ENCODE peak calls at places on chromosomes 7 and 10, in nine cellular contexts. P is IMR-90, X is tibial artery, G is PC-3, O is heart left ventricle, H is colonic mucosa, D is SK-N-SH, S is ovary, B is tibial nerve. A is an unnamed sample.

GRCh38 chr10:78856421-78856820 is 212.3 kb upstream of the ZMIZ1 start:
- DNase-seq in G (no peak), D (no peak), P (no peak), O (peak; percentile 90), H (peak; percentile 47), X (no peak), B (no peak), S (peak; percentile 76), A (peak; percentile 87)

GRCh38 chr10:102678842-102679289 is 34.6 kb downstream of the TRIM8 start:
- DNase-seq in P (peak; percentile 52), B (peak; percentile 53), G (peak; percentile 42), D (peak; percentile 81), O (peak; percentile 85), S (peak; percentile 82), X (no peak), H (peak; percentile 70), A (peak; percentile 71)

GRCh38 chr10:110425684-110426293 is 71.9 kb upstream of the DUSP5 start:
- DNase-seq in O (no peak), D (no peak), X (no peak), B (peak; percentile 47), S (no peak), G (peak; percentile 61), P (peak; percentile 99), H (no peak), A (no peak)

GRCh38 chr7:50757703-50758390 is 24.8 kb downstream of the GRB10 start:
- DNase-seq in H (no peak), S (no peak), O (no peak), D (no peak), P (no peak), B (no peak), G (no peak), X (no peak), A (no peak)

GRCh38 chr7:31029251-31029650 is 22.9 kb upstream of the ADCYAP1R1 start:
- DNase-seq in S (no peak), X (no peak), O (no peak), H (no peak), B (no peak), P (no peak), G (no peak), D (no peak), A (no peak)

GRCh38 chr7:73451780-73452398 is 18.3 kb downstream of the FZD9 start:
- DNase-seq in P (peak; percentile 74), H (no peak), D (peak; percentile 75), X (no peak), O (no peak), S (no peak), B (peak; percentile 39), G (peak; percentile 67), A (no peak)

GRCh38 chr10:102776779-102777417 is 33.1 kb downstream of the WBP1L start:
- DNase-seq in X (peak; percentile 89), B (peak; percentile 84), S (peak; percentile 80), D (peak; percentile 47), G (no peak), P (peak; percentile 98), O (peak; percentile 78), H (peak; percentile 40), A (peak; percentile 73)

GRCh38 chr10:129770286-129770685 is 193.8 kb downstream of the EBF3 start:
- DNase-seq in X (peak; percentile 17), O (no peak), H (peak; percentile 13), S (no peak), G (no peak), P (no peak), D (no peak), B (no peak), A (peak; percentile 18)

GRCh38 chr7:26083113-26083512 is 68.9 kb upstream of the NFE2L3 start:
- DNase-seq in P (no peak), X (no peak), D (no peak), O (no peak), G (peak; percentile 88), B (no peak), S (no peak), H (no peak), A (no peak)

GRCh38 chr10:4662576-4663161 is 163.3 kb upstream of the AKR1E2 start:
- DNase-seq in X (peak; percentile 29), S (no peak), P (no peak), B (no peak), O (no peak), H (no peak), G (no peak), D (no peak), A (no peak)

GRCh38 chr7:42745357-42746022 is 166.4 kb downstream of the C7orf25 start:
- DNase-seq in X (peak; percentile 61), P (peak; percentile 4), H (peak; percentile 28), B (peak; percentile 52), O (no peak), S (peak; percentile 68), D (peak; percentile 23), G (peak; percentile 42), A (no peak)

GRCh38 chr7:137081694-137082093 is 213.2 kb downstream of the CHRM2 start:
- DNase-seq in B (peak; percentile 67), O (no peak), P (peak; percentile 98), D (peak; percentile 75), X (peak; percentile 78), S (peak; percentile 67), G (peak; percentile 35), H (peak; percentile 39), A (peak; percentile 5)

GRCh38 chr7:115229401-115230083 is 307.6 kb downstream of the MDFIC start:
- DNase-seq in S (no peak), G (no peak), D (no peak), B (no peak), X (no peak), H (no peak), O (no peak), P (no peak), A (no peak)

GRCh38 chr10:26627320-26627719 is 70.2 kb upstream of the PDSS1 start:
- DNase-seq in P (no peak), S (no peak), G (peak; percentile 4), H (no peak), D (no peak), O (no peak), X (no peak), B (no peak), A (no peak)

GRCh38 chr10:121593676-121594075 is 4.6 kb downstream of the FGFR2 start:
- DNase-seq in G (no peak), X (no peak), S (peak; percentile 17), H (no peak), O (no peak), P (no peak), B (no peak), D (no peak), A (no peak)

GRCh38 chr10:121594076-121594475 is 4.2 kb downstream of the FGFR2 start:
- DNase-seq in H (no peak), B (no peak), X (no peak), S (peak; percentile 9), G (no peak), O (no peak), P (no peak), D (no peak), A (peak; percentile 27)

GRCh38 chr10:121594623-121595320 is 3.5 kb downstream of the FGFR2 start:
- DNase-seq in D (no peak), B (no peak), O (no peak), H (no peak), P (no peak), S (no peak), X (no peak), G (no peak), A (no peak)

GRCh38 chr10:121592155-121592890 is 5.9 kb downstream of the FGFR2 start:
- DNase-seq in O (no peak), P (no peak), G (no peak), X (no peak), D (no peak), S (peak; percentile 16), B (no peak), H (no peak), A (no peak)

DNA sequence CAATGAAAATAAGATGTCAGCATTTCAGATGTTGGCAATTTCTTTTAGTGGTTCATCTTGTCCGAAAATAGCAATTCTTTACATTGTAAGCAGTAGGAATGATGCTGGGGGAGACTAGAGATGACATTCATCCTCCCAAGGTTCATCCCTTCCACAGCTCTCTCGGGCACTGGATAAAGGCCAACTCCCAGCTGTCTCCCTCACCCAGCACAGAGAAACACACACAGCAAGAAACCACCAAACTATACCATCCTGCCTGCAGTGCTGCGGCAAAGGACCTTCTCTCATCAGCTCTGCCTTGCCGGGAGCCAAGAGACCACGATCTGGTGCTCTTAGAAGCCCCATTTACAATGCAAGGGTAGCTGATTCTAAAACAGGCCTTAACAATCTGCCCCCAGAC is 5.0 kb downstream of the FGFR2 start:
- DNase-seq in X (no peak), O (no peak), G (no peak), B (no peak), H (no peak), D (no peak), S (peak; percentile 23), P (no peak), A (peak; percentile 61)
- H3K27ac ChIP-seq in X (no peak overlapping the region), O (no peak overlapping the region), G (no peak overlapping the region), B (no peak overlapping the region), H (no peak overlapping the region), D (no peak overlapping the region), S (no peak overlapping the region), P (no peak overlapping the region), A (peak overlapping the region; percentile 99)

GRCh38 chr7:22728416-22729029 is 1.5 kb downstream of the IL6 start:
- DNase-seq in B (no peak), H (no peak), O (no peak), S (no peak), P (peak; percentile 71), D (no peak), X (no peak), G (peak; percentile 81), A (no peak)
- TF ChIP-seq CTCF in B (peak; percentile 26), H (no peak), O (peak; percentile 40), S (no peak), P (peak; percentile 64), D (peak; percentile 60), X (peak; percentile 32), G (peak; percentile 65), A (peak; percentile 49)

GRCh38 chr7:15684834-15685233 is 1.6 kb downstream of the MEOX2 start:
- DNase-seq in H (no peak), O (peak; percentile 54), X (peak; percentile 54), D (no peak), P (no peak), B (peak; percentile 52), S (peak; percentile 35), G (no peak), A (no peak)

GRCh38 chr7:15685358-15686181 is 913 bp downstream of the MEOX2 start:
- DNase-seq in B (peak; percentile 58), D (peak; percentile 16), O (peak; percentile 82), P (peak; percentile 34), X (peak; percentile 67), G (no peak), H (peak; percentile 27), S (peak; percentile 58), A (no peak)

GRCh38 chr7:15686209-15686956 is at the start of gene MEOX2:
- DNase-seq in G (no peak), P (peak; percentile 7), X (peak; percentile 85), O (peak; percentile 91), S (peak; percentile 78), H (peak; percentile 50), D (peak; percentile 26), B (peak; percentile 80), A (no peak)

GRCh38 chr7:15682751-15683150 is 3.7 kb downstream of the MEOX2 start:
- DNase-seq in G (no peak), S (no peak), O (no peak), X (no peak), D (no peak), P (no peak), B (no peak), H (no peak), A (no peak)

GRCh38 chr7:15684036-15684815 is 2.3 kb downstream of the MEOX2 start:
- DNase-seq in X (no peak), P (no peak), S (no peak), O (no peak), G (no peak), H (no peak), B (no peak), D (no peak), A (no peak)
- H3K4me3 ChIP-seq in X (peak overlapping the region; percentile 67), P (no peak overlapping the region), S (no peak overlapping the region), O (peak overlapping the region; percentile 70), G (no peak overlapping the region), H (no peak overlapping the region), B (peak overlapping the region; percentile 82), D (no peak overlapping the region), A (peak overlapping the region; percentile 63)

GRCh38 chr7:48089415-48089975 is 430 bp downstream of the UPP1 start:
- DNase-seq in D (peak; percentile 82), S (no peak), P (no peak), X (peak; percentile 55), B (no peak), O (no peak), G (peak; percentile 51), H (peak; percentile 70), A (peak; percentile 67)
- H3K27ac ChIP-seq in D (peak overlapping the region; percentile 56), S (peak overlapping the region; percentile 52), P (peak overlapping the region; percentile 56), X (peak overlapping the region; percentile 88), B (peak overlapping the region; percentile 82), O (peak overlapping the region; percentile 96), G (peak overlapping the region; percentile 99), H (peak overlapping the region; percentile 91), A (peak overlapping the region; percentile 74)